ENCODE peak calls at places on chromosomes 16 and 17, in five cellular contexts. One of them, this sample, is unnamed.

GRCh38 chr16:3503513-3503912 is 2.7 kb downstream of the CLUAP1 start:
- DNase-seq in OCI-M1: peak; percentile 50
- DNase-seq in lower leg skin: no peak
- DNase-seq in A549: no peak
- DNase-seq in T-helper 9 cell: peak; percentile 7
- DNase-seq in this sample: no peak

GRCh38 chr16:23132921-23133532 is 16.2 kb downstream of the USP31 start:
- DNase-seq in OCI-M1: no peak
- DNase-seq in lower leg skin: no peak
- DNase-seq in A549: no peak
- DNase-seq in T-helper 9 cell: no peak
- DNase-seq in this sample: no peak

GRCh38 chr17:83170571-83171260 is 91.3 kb downstream of the METRNL start:
- DNase-seq in OCI-M1: no peak
- DNase-seq in lower leg skin: peak; percentile 79
- DNase-seq in A549: no peak
- DNase-seq in T-helper 9 cell: no peak
- DNase-seq in this sample: no peak

GRCh38 chr16:67399218-67399733 is 6.0 kb upstream of the TPPP3 start:
- DNase-seq in OCI-M1: peak; percentile 26
- DNase-seq in lower leg skin: peak; percentile 87
- DNase-seq in A549: peak; percentile 52
- DNase-seq in T-helper 9 cell: peak; percentile 33
- DNase-seq in this sample: peak; percentile 59

GRCh38 chr17:7393613-7394451 is 493 bp downstream of the PLSCR3 start:
- DNase-seq in OCI-M1: peak; percentile 61
- DNase-seq in lower leg skin: no peak
- DNase-seq in A549: peak; percentile 51
- DNase-seq in T-helper 9 cell: peak; percentile 68
- DNase-seq in this sample: peak; percentile 41

GRCh38 chr16:74448990-74449389 is 27.7 kb upstream of the CLEC18B start:
- DNase-seq in OCI-M1: peak; percentile 15
- DNase-seq in lower leg skin: no peak
- DNase-seq in A549: peak; percentile 59
- DNase-seq in T-helper 9 cell: no peak
- DNase-seq in this sample: peak; percentile 70

GRCh38 chr16:12627394-12627793 is 176.3 kb downstream of the CPPED1 start:
- DNase-seq in OCI-M1: no peak
- DNase-seq in lower leg skin: no peak
- DNase-seq in A549: no peak
- DNase-seq in T-helper 9 cell: no peak
- DNase-seq in this sample: no peak

GRCh38 chr16:29925173-29925804 is 737 bp downstream of the KCTD13 start:
- DNase-seq in OCI-M1: peak; percentile 44
- DNase-seq in lower leg skin: peak; percentile 62
- DNase-seq in A549: no peak
- DNase-seq in T-helper 9 cell: no peak
- DNase-seq in this sample: no peak

GRCh38 chr17:75661531-75661930 is 5.4 kb downstream of the RECQL5 start:
- DNase-seq in OCI-M1: no peak
- DNase-seq in lower leg skin: no peak
- DNase-seq in A549: no peak
- DNase-seq in T-helper 9 cell: no peak
- DNase-seq in this sample: no peak

GRCh38 chr16:57540906-57541753 is 1.3 kb upstream of the ADGRG5 start:
- DNase-seq in OCI-M1: no peak
- DNase-seq in lower leg skin: peak; percentile 85
- DNase-seq in A549: no peak
- DNase-seq in T-helper 9 cell: no peak
- DNase-seq in this sample: no peak

GRCh38 chr17:42177684-42178083 is 3.3 kb downstream of the KCNH4 start:
- DNase-seq in OCI-M1: no peak
- DNase-seq in lower leg skin: no peak
- DNase-seq in A549: no peak
- DNase-seq in T-helper 9 cell: no peak
- DNase-seq in this sample: no peak

GRCh38 chr17:77420804-77421634 is 280.2 kb downstream of the SEC14L1 start:
- DNase-seq in OCI-M1: peak; percentile 28
- DNase-seq in lower leg skin: no peak
- DNase-seq in A549: peak; percentile 54
- DNase-seq in T-helper 9 cell: peak; percentile 66
- DNase-seq in this sample: no peak

GRCh38 chr17:75864448-75864871 is 9.3 kb upstream of the WBP2 start:
- DNase-seq in OCI-M1: no peak
- DNase-seq in lower leg skin: no peak
- DNase-seq in A549: no peak
- DNase-seq in T-helper 9 cell: no peak
- DNase-seq in this sample: peak; percentile 82

GRCh38 chr16:15435216-15435864 is 952 bp downstream of the BMERB1 start:
- DNase-seq in OCI-M1: no peak
- DNase-seq in lower leg skin: no peak
- DNase-seq in A549: no peak
- DNase-seq in T-helper 9 cell: no peak
- DNase-seq in this sample: no peak

GRCh38 chr16:4420703-4421102 is 4.3 kb upstream of the CORO7 start:
- DNase-seq in OCI-M1: peak; percentile 27
- DNase-seq in lower leg skin: no peak
- DNase-seq in A549: no peak
- DNase-seq in T-helper 9 cell: no peak
- DNase-seq in this sample: no peak

GRCh38 chr16:26642047-26642664 is 424.6 kb upstream of the C16orf82 start:
- DNase-seq in OCI-M1: no peak
- DNase-seq in lower leg skin: no peak
- DNase-seq in A549: no peak
- DNase-seq in T-helper 9 cell: no peak
- DNase-seq in this sample: no peak

GRCh38 chr17:81481011-81481799 is 31.4 kb downstream of the ACTG1 start:
- DNase-seq in OCI-M1: no peak
- DNase-seq in lower leg skin: no peak
- DNase-seq in A549: peak; percentile 87
- DNase-seq in T-helper 9 cell: peak; percentile 36
- DNase-seq in this sample: peak; percentile 50

GRCh38 chr17:50261051-50261915 is 13.0 kb upstream of the TMEM92 start:
- DNase-seq in OCI-M1: no peak
- DNase-seq in lower leg skin: peak; percentile 77
- DNase-seq in A549: no peak
- DNase-seq in T-helper 9 cell: no peak
- DNase-seq in this sample: no peak

GRCh38 chr16:84648595-84649510 is 542 bp downstream of the KLHL36 start:
- DNase-seq in OCI-M1: peak; percentile 30
- DNase-seq in lower leg skin: peak; percentile 86
- DNase-seq in A549: peak; percentile 47
- DNase-seq in T-helper 9 cell: peak; percentile 36
- DNase-seq in this sample: peak; percentile 93

GRCh38 chr16:80230328-80231117 is 310.3 kb upstream of the DYNLRB2 start:
- DNase-seq in OCI-M1: no peak
- DNase-seq in lower leg skin: no peak
- DNase-seq in A549: no peak
- DNase-seq in T-helper 9 cell: no peak
- DNase-seq in this sample: no peak

GRCh38 chr17:70920416-70920815 is 751.1 kb downstream of the KCNJ2 start:
- DNase-seq in OCI-M1: no peak
- DNase-seq in lower leg skin: no peak
- DNase-seq in A549: no peak
- DNase-seq in T-helper 9 cell: no peak
- DNase-seq in this sample: no peak

GRCh38 chr17:72725432-72726068 is 366.9 kb downstream of the SLC39A11 start:
- DNase-seq in OCI-M1: peak; percentile 65
- DNase-seq in lower leg skin: no peak
- DNase-seq in A549: peak; percentile 72
- DNase-seq in T-helper 9 cell: peak; percentile 15
- DNase-seq in this sample: peak; percentile 76

GRCh38 chr17:6098050-6098449 is 27.9 kb downstream of the WSCD1 start:
- DNase-seq in OCI-M1: no peak
- DNase-seq in lower leg skin: no peak
- DNase-seq in A549: no peak
- DNase-seq in T-helper 9 cell: no peak
- DNase-seq in this sample: no peak

GRCh38 chr17:63519972-63520882 is 2.9 kb upstream of the KCNH6 start:
- DNase-seq in OCI-M1: no peak
- DNase-seq in lower leg skin: no peak
- DNase-seq in A549: peak; percentile 40
- DNase-seq in T-helper 9 cell: no peak
- DNase-seq in this sample: no peak

GRCh38 chr17:82684207-82684903 is 14.1 kb downstream of the RAB40B start:
- DNase-seq in OCI-M1: no peak
- DNase-seq in lower leg skin: no peak
- DNase-seq in A549: peak; percentile 81
- DNase-seq in T-helper 9 cell: no peak
- DNase-seq in this sample: no peak

GRCh38 chr16:56038564-56039098 is 152.7 kb upstream of the GNAO1 start:
- DNase-seq in OCI-M1: no peak
- DNase-seq in lower leg skin: no peak
- DNase-seq in A549: no peak
- DNase-seq in T-helper 9 cell: no peak
- DNase-seq in this sample: no peak

GRCh38 chr16:1992475-1993292 is 2.9 kb downstream of the SYNGR3 start:
- DNase-seq in OCI-M1: no peak
- DNase-seq in lower leg skin: no peak
- DNase-seq in A549: no peak
- DNase-seq in T-helper 9 cell: peak; percentile 29
- DNase-seq in this sample: no peak

GRCh38 chr17:81388612-81389367 is 6.5 kb upstream of the BAHCC1 start:
- DNase-seq in OCI-M1: no peak
- DNase-seq in lower leg skin: no peak
- DNase-seq in A549: no peak
- DNase-seq in T-helper 9 cell: no peak
- DNase-seq in this sample: peak; percentile 74

GRCh38 chr17:61385091-61385868 is 14.4 kb upstream of the TBX2 start:
- DNase-seq in OCI-M1: no peak
- DNase-seq in lower leg skin: no peak
- DNase-seq in A549: no peak
- DNase-seq in T-helper 9 cell: no peak
- DNase-seq in this sample: no peak

GRCh38 chr16:15650698-15651161 is 685 bp downstream of the NDE1 start:
- DNase-seq in OCI-M1: peak; percentile 54
- DNase-seq in lower leg skin: peak; percentile 89
- DNase-seq in A549: no peak
- DNase-seq in T-helper 9 cell: peak; percentile 39
- DNase-seq in this sample: no peak

This sample was measured in upper lobe of left lung.